ENCODE peak calls at places on chromosomes 16 and 17, in seven cellular contexts. C is SHP77, B is HCEC 1CT, I is EL, Z is B cell, X is NCI-H1694 treated with DMSO at 0.1 percent for 48 hours, N is islet precursor cell. G is an unnamed sample.

GRCh38 chr17:27991594-27991993 is 50.9 kb upstream of the NLK start:
- DNase-seq in C (no peak), B (no peak), I (no peak), Z (no peak), X (no peak), N (no peak), G (peak)

GRCh38 chr17:75550139-75550465 is 24.6 kb downstream of the LLGL2 start:
- DNase-seq in C (no peak), B (no peak), I (no peak), Z (no peak), X (no peak), N (no peak), G (no peak)

GRCh38 chr17:68305132-68305531 is 13.8 kb downstream of the ARSG start:
- DNase-seq in C (no peak), B (peak), I (no peak), Z (no peak), X (no peak), N (no peak), G (no peak)

GRCh38 chr17:3754458-3755334 is 31.0 kb downstream of the HASPIN start:
- DNase-seq in C (no peak), B (no peak), I (no peak), Z (peak), X (no peak), N (peak), G (no peak)

GRCh38 chr17:57463103-57463885 is 207.0 kb downstream of the MSI2 start:
- DNase-seq in C (no peak), B (peak), I (peak), Z (no peak), X (no peak), N (no peak), G (no peak)

GRCh38 chr16:59690216-59690615 is 956.1 kb upstream of the GOT2 start:
- DNase-seq in C (no peak), B (no peak), I (no peak), Z (no peak), X (no peak), N (no peak), G (no peak)

GRCh38 chr17:81489986-81490598 is 22.5 kb downstream of the ACTG1 start:
- DNase-seq in C (no peak), B (no peak), I (no peak), Z (no peak), X (no peak), N (no peak), G (no peak)

GRCh38 chr17:9928601-9929341 is 23.7 kb upstream of the RCVRN start:
- DNase-seq in C (peak), B (no peak), I (peak), Z (no peak), X (no peak), N (peak), G (peak)

GRCh38 chr17:5354310-5354709 is 65.2 kb downstream of the NUP88 start:
- DNase-seq in C (no peak), B (no peak), I (no peak), Z (no peak), X (no peak), N (no peak), G (no peak)

GRCh38 chr16:2468142-2468724 is 2.9 kb upstream of the NTN3 start:
- DNase-seq in C (peak), B (no peak), I (peak), Z (peak), X (peak), N (no peak), G (peak)

GRCh38 chr17:61468263-61468907 is 16.2 kb downstream of the TBX4 start:
- DNase-seq in C (no peak), B (no peak), I (no peak), Z (no peak), X (no peak), N (no peak), G (no peak)

GRCh38 chr17:17693253-17693954 is 12.1 kb downstream of the RAI1 start:
- DNase-seq in C (peak), B (no peak), I (no peak), Z (no peak), X (peak), N (peak), G (peak)

G was measured in HAP-1.